ENCODE peak calls at places on chromosomes 5 and 9, in six cellular contexts. O, I, W, C, A and Z are unnamed samples.

GRCh38 chr5:171484460-171484899 is 65.0 kb downstream of the FGF18 start:
- DNase-seq in C (no peak), I (no peak), O (no peak), A (no peak), W (no peak), Z (peak; percentile 20)

GRCh38 chr5:132365213-132365612 is 4.3 kb upstream of the SLC22A5 start:
- DNase-seq in W (no peak), I (peak; percentile 74), C (no peak), O (peak; percentile 85), A (peak; percentile 37), Z (peak; percentile 14)

GRCh38 chr5:134127376-134127861 is 12.9 kb downstream of the TCF7 start:
- DNase-seq in W (no peak), C (no peak), A (no peak), O (peak; percentile 44), I (peak; percentile 58), Z (peak; percentile 37)

GRCh38 chr9:133188006-133188842 is 20.8 kb downstream of the OBP2B start:
- DNase-seq in I (no peak), C (peak; percentile 29), A (peak; percentile 88), W (peak; percentile 86), O (no peak), Z (no peak)

GRCh38 chr5:56580864-56581263 is 234.5 kb upstream of the MAP3K1 start:
- DNase-seq in I (no peak), C (no peak), W (no peak), A (no peak), O (no peak), Z (no peak)

GRCh38 chr9:98191615-98192502 is 578 bp downstream of the CORO2A start:
- DNase-seq in I (no peak), C (no peak), W (peak; percentile 66), O (peak; percentile 31), A (peak; percentile 63), Z (no peak)

GRCh38 chr5:137613554-137614265 is 114.6 kb upstream of the SPOCK1 start:
- DNase-seq in W (no peak), A (no peak), C (no peak), O (no peak), I (peak; percentile 23), Z (no peak)

GRCh38 chr9:749712-750111 is 91.8 kb upstream of the DMRT1 start:
- DNase-seq in O (no peak), C (no peak), I (no peak), W (no peak), A (no peak), Z (no peak)

GRCh38 chr9:114929166-114929565 is 1.2 kb downstream of the TNFSF8 start:
- DNase-seq in W (no peak), C (no peak), A (no peak), I (no peak), O (no peak), Z (no peak)

GRCh38 chr5:168578006-168578405 is 1.2 kb downstream of the PANK3 start:
- DNase-seq in W (no peak), O (peak; percentile 25), C (no peak), A (no peak), I (peak; percentile 37), Z (peak; percentile 28)

GRCh38 chr9:69207503-69207902 is 33.4 kb downstream of the TJP2 start:
- DNase-seq in C (no peak), I (no peak), A (peak; percentile 73), W (peak; percentile 41), O (peak; percentile 48), Z (no peak)

GRCh38 chr9:135209852-135210251 is 122.4 kb downstream of the OLFM1 start:
- DNase-seq in O (no peak), A (no peak), I (peak; percentile 1), C (no peak), W (no peak), Z (no peak)

GRCh38 chr9:5438301-5439162 is 807 bp upstream of the PLGRKT start:
- DNase-seq in I (peak; percentile 56), C (no peak), A (no peak), O (peak; percentile 95), W (no peak), Z (peak; percentile 66)

GRCh38 chr9:121550569-121551512 is 51.2 kb upstream of the GGTA1 start:
- DNase-seq in O (peak; percentile 77), A (peak; percentile 87), I (peak; percentile 46), W (peak; percentile 94), C (peak; percentile 84), Z (peak; percentile 71)

GRCh38 chr9:122053056-122053455 is 40.1 kb downstream of the TTLL11 start:
- DNase-seq in C (no peak), O (no peak), I (no peak), W (no peak), A (no peak), Z (no peak)

GRCh38 chr5:10566556-10567068 is 2.7 kb downstream of the ANKRD33B start:
- DNase-seq in I (no peak), A (no peak), W (no peak), O (no peak), C (no peak), Z (no peak)

GRCh38 chr5:153084476-153084875 is 406.0 kb upstream of the GRIA1 start:
- DNase-seq in A (no peak), O (peak; percentile 2), C (no peak), I (no peak), W (no peak), Z (no peak)

GRCh38 chr9:77454668-77455067 is 193.5 kb downstream of the GNA14 start:
- DNase-seq in I (peak; percentile 64), O (no peak), A (no peak), W (no peak), C (no peak), Z (no peak)

GRCh38 chr5:137220523-137220927 is 278.6 kb downstream of the SPOCK1 start:
- DNase-seq in O (peak; percentile 88), I (peak; percentile 78), W (peak; percentile 43), C (no peak), A (peak; percentile 97), Z (peak; percentile 75)

GRCh38 chr9:132507670-132508469 is 74.5 kb upstream of the BARHL1 start:
- DNase-seq in W (peak; percentile 72), C (peak; percentile 72), I (peak; percentile 67), A (peak; percentile 76), O (peak; percentile 23), Z (peak; percentile 69)

GRCh38 chr5:56575821-56576220 is 239.5 kb upstream of the MAP3K1 start:
- DNase-seq in W (no peak), I (peak; percentile 12), C (no peak), O (no peak), A (no peak), Z (no peak)

GRCh38 chr5:75496026-75496425 is 15.4 kb downstream of the CERT1 start:
- DNase-seq in W (no peak), A (no peak), C (no peak), O (no peak), I (no peak), Z (peak; percentile 9)

GRCh38 chr5:68071731-68072130 is 143.8 kb upstream of the PIK3R1 start:
- DNase-seq in A (no peak), O (no peak), C (no peak), I (no peak), W (no peak), Z (peak; percentile 55)

GRCh38 chr9:90307177-90307833 is 335.3 kb downstream of the DIRAS2 start:
- DNase-seq in I (no peak), W (no peak), C (no peak), A (no peak), O (peak; percentile 66), Z (no peak)

GRCh38 chr5:136810198-136810823 is 445.0 kb upstream of the TRPC7 start:
- DNase-seq in W (no peak), A (no peak), O (no peak), C (no peak), I (peak; percentile 77), Z (peak; percentile 24)

GRCh38 chr5:100643473-100643872 is 108.3 kb downstream of the FAM174A start:
- DNase-seq in O (no peak), W (no peak), I (no peak), A (peak; percentile 23), C (no peak), Z (peak; percentile 19)

GRCh38 chr5:139650031-139650688 is 2.0 kb downstream of the CXXC5 start:
- DNase-seq in A (peak; percentile 74), C (no peak), O (no peak), W (no peak), I (no peak), Z (peak; percentile 59)

GRCh38 chr9:132370592-132370991 is 15.8 kb upstream of the SETX start:
- DNase-seq in W (no peak), C (no peak), O (no peak), I (no peak), A (no peak), Z (no peak)

GRCh38 chr5:33470544-33470943 is 29.8 kb downstream of the TARS1 start:
- DNase-seq in I (peak; percentile 60), C (peak; percentile 12), W (no peak), A (peak; percentile 70), O (peak; percentile 3), Z (peak; percentile 35)

GRCh38 chr5:21802869-21803490 is 1050.2 kb downstream of the CDH12 start:
- DNase-seq in O (no peak), W (no peak), I (peak; percentile 56), A (peak; percentile 43), C (peak; percentile 9), Z (peak; percentile 38)

GRCh38 chr5:142869883-142870282 is 99.7 kb downstream of the ARHGAP26 start:
- DNase-seq in C (no peak), O (no peak), W (no peak), A (no peak), I (peak; percentile 11), Z (no peak)

GRCh38 chr5:105042623-105043022 is 1480.0 kb upstream of the NUDT12 start:
- DNase-seq in I (no peak), A (no peak), C (no peak), W (no peak), O (no peak), Z (no peak)

GRCh38 chr5:131164931-131165727 is at the start of gene HINT1:
- DNase-seq in C (peak; percentile 88), I (peak; percentile 84), A (peak; percentile 95), O (peak; percentile 94), W (peak; percentile 94), Z (peak; percentile 87)

GRCh38 chr5:2738700-2739359 is 12.6 kb downstream of the IRX2 start:
- DNase-seq in C (no peak), W (peak; percentile 54), I (no peak), A (no peak), O (no peak), Z (no peak)
- H4K8ac ChIP-seq in C (no peak overlapping the region), W (no peak overlapping the region), I (no peak overlapping the region), A (no peak overlapping the region), O (no peak overlapping the region), Z (no peak overlapping the region)

DNA sequence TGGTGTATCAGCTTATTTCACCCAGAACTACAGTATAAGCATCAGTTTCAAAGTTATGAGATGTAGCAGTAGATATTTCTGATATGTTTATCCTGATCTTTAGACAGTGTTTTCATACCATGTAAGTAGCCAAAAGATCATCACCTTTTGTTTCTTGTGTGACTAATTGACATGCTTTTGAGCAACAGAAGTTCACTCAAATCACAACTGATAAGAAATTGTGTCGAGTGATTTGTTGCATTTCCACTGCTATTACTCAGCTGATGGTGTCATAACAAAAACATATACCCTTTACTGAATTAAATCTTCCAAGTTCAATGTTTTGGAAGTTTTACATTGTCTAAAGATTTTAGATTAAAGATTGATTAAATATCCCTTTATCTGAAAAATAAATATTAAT is 324.5 kb downstream of the TUSC1 start:
- DNase-seq in I (no peak), C (no peak), W (no peak), A (peak; percentile 19), O (peak; percentile 22), Z (no peak)
- H3K4ac ChIP-seq in I (no peak overlapping the region), C (no peak overlapping the region), W (no peak overlapping the region), A (no peak overlapping the region), O (no peak overlapping the region), Z (no peak overlapping the region)

GRCh38 chr5:173547579-173547978 is 68.9 kb downstream of the BOD1 start:
- DNase-seq in W (no peak), A (no peak), O (no peak), C (no peak), I (peak; percentile 44), Z (peak; percentile 53)
- H3K23ac ChIP-seq in W (no peak overlapping the region), A (no peak overlapping the region), O (no peak overlapping the region), C (no peak overlapping the region), I (no peak overlapping the region), Z (no peak overlapping the region)

GRCh38 chr5:150460781-150461180 is 11.2 kb upstream of the RPS14 start:
- DNase-seq in I (no peak), C (no peak), O (no peak), W (no peak), A (no peak), Z (no peak)
- H4K8ac ChIP-seq in I (no peak overlapping the region), C (peak overlapping the region; percentile 19), O (peak overlapping the region; percentile 55), W (no peak overlapping the region), A (no peak overlapping the region), Z (no peak overlapping the region)